ENCODE peak calls at places on chromosomes 1 and 21, in nine cellular contexts. D is HCT116; E is spleen; R is prostate gland; S is PC-3; W is CD4-positive, alpha-beta T cell; M is adrenal gland; X is gastrocnemius medialis; B is lung. C is an unnamed sample.

GRCh38 chr1:235093685-235094592 is 34.7 kb downstream of the TOMM20 start:
- DNase-seq in M (peak; percentile 82), S (peak; percentile 73), W (peak; percentile 79), X (no peak), R (peak; percentile 68), D (no peak), B (peak; percentile 69), E (peak; percentile 93), C (peak; percentile 71)

GRCh38 chr1:235920596-235921375 is 54.1 kb upstream of the LYST start:
- DNase-seq in S (no peak), R (no peak), D (no peak), M (no peak), E (no peak), B (no peak), W (no peak), X (no peak), C (no peak)

GRCh38 chr1:71093938-71094337 is 13.1 kb upstream of the ZRANB2 start:
- DNase-seq in W (no peak), E (no peak), B (no peak), M (no peak), R (no peak), S (peak; percentile 53), X (no peak), D (no peak), C (peak; percentile 29)

GRCh38 chr1:31335007-31335406 is 37.9 kb downstream of the FABP3 start:
- DNase-seq in D (peak; percentile 32), R (peak; percentile 36), S (peak; percentile 71), M (peak; percentile 14), E (no peak), X (no peak), W (no peak), B (no peak), C (peak; percentile 46)

GRCh38 chr1:205928256-205928655 is 15.0 kb downstream of the SLC26A9 start:
- DNase-seq in R (no peak), X (no peak), W (no peak), B (no peak), E (no peak), D (no peak), S (no peak), M (no peak), C (no peak)

GRCh38 chr21:16310191-16310590 is 580.4 kb downstream of the USP25 start:
- DNase-seq in X (no peak), W (no peak), S (no peak), E (no peak), B (no peak), R (no peak), D (no peak), M (no peak), C (no peak)

GRCh38 chr21:33265664-33266049 is 510 bp upstream of the IL10RB start:
- DNase-seq in W (peak; percentile 29), M (peak; percentile 77), X (peak; percentile 28), R (peak; percentile 35), D (no peak), E (peak; percentile 88), S (peak; percentile 31), B (peak; percentile 59), C (no peak)

GRCh38 chr1:63721531-63722189 is 52.2 kb upstream of the ROR1 start:
- DNase-seq in D (no peak), W (no peak), R (no peak), S (peak; percentile 48), X (no peak), B (no peak), M (no peak), E (no peak), C (no peak)

GRCh38 chr1:206608108-206608698 is 4.1 kb downstream of the EIF2D start:
- DNase-seq in W (peak; percentile 50), E (no peak), D (peak; percentile 21), M (peak; percentile 51), R (no peak), S (peak; percentile 68), X (no peak), B (no peak), C (no peak)

GRCh38 chr1:187696092-187696491 is 867.3 kb downstream of the PLA2G4A start:
- DNase-seq in B (no peak), M (no peak), S (peak; percentile 44), R (no peak), E (peak; percentile 41), X (no peak), W (no peak), D (no peak), C (no peak)

GRCh38 chr1:109740615-109741373 is at the start of gene GSTM3:
- DNase-seq in D (no peak), W (no peak), X (no peak), E (no peak), B (no peak), S (peak; percentile 15), M (no peak), R (no peak), C (no peak)

GRCh38 chr1:59150537-59151386 is 146.1 kb upstream of the FGGY start:
- DNase-seq in M (peak; percentile 93), S (peak; percentile 98), B (peak; percentile 60), W (no peak), E (no peak), X (peak; percentile 87), R (no peak), D (peak; percentile 56), C (peak; percentile 98)

GRCh38 chr21:38409907-38410306 is 88.4 kb downstream of the ERG start:
- DNase-seq in D (no peak), R (no peak), B (no peak), M (no peak), E (no peak), X (no peak), W (no peak), S (no peak), C (no peak)

GRCh38 chr1:177884499-177885021 is 85.3 kb downstream of the SEC16B start:
- DNase-seq in E (no peak), X (no peak), W (no peak), M (no peak), B (no peak), D (no peak), S (no peak), R (no peak), C (no peak)

GRCh38 chr21:31444061-31444460 is 100.0 kb upstream of the TIAM1 start:
- DNase-seq in W (no peak), M (no peak), B (no peak), D (no peak), X (no peak), R (no peak), S (no peak), E (no peak), C (no peak)

GRCh38 chr1:9281907-9282306 is 10.8 kb upstream of the SPSB1 start:
- DNase-seq in E (peak; percentile 51), W (no peak), X (no peak), D (no peak), S (no peak), B (no peak), R (no peak), M (no peak), C (no peak)

GRCh38 chr1:85582687-85583354 is 2.3 kb downstream of the CCN1 start:
- DNase-seq in X (no peak), E (no peak), W (no peak), B (no peak), R (no peak), S (peak; percentile 59), D (no peak), M (no peak), C (no peak)
- H3K27ac ChIP-seq in X (peak overlapping the region; percentile 91), E (no peak overlapping the region), W (no peak overlapping the region), B (peak overlapping the region; percentile 98), R (peak overlapping the region; percentile 98), S (peak overlapping the region; percentile 74), D (no peak overlapping the region), M (peak overlapping the region; percentile 92), C (peak overlapping the region; percentile 95)

GRCh38 chr1:229710746-229711145 is 84.7 kb downstream of the URB2 start:
- DNase-seq in W (no peak), B (no peak), X (no peak), D (no peak), R (no peak), S (no peak), M (no peak), E (no peak), C (no peak)
- TF ChIP-seq CTCF in W (no peak), B (no peak), X (no peak), D (no peak), R (no peak), S (peak; percentile 46), M (no peak), E (no peak), C (no peak)

GRCh38 chr1:54329337-54329954 is 76.7 kb downstream of the SSBP3 start:
- DNase-seq in B (no peak), S (no peak), R (no peak), X (no peak), M (no peak), W (no peak), E (no peak), D (no peak), C (no peak)

GRCh38 chr1:54331091-54331772 is 75.0 kb downstream of the SSBP3 start:
- DNase-seq in X (no peak), E (no peak), B (no peak), M (no peak), R (no peak), W (no peak), S (no peak), D (no peak), C (no peak)

GRCh38 chr1:54334996-54335395 is 71.2 kb downstream of the SSBP3 start:
- DNase-seq in M (no peak), X (peak; percentile 66), S (no peak), W (no peak), D (no peak), E (no peak), R (no peak), B (no peak), C (no peak)

GRCh38 chr1:54332781-54333585 is 73.2 kb downstream of the SSBP3 start:
- DNase-seq in R (no peak), E (no peak), D (no peak), M (peak; percentile 45), S (no peak), X (no peak), B (no peak), W (no peak), C (no peak)

GRCh38 chr1:54331843-54332688 is 74.1 kb downstream of the SSBP3 start:
- DNase-seq in E (no peak), S (no peak), B (no peak), W (no peak), X (no peak), R (no peak), M (peak; percentile 42), D (no peak), C (no peak)
- H3K27ac ChIP-seq in E (peak overlapping the region; percentile 6), S (no peak overlapping the region), B (peak overlapping the region; percentile 60), W (no peak overlapping the region), X (peak overlapping the region; percentile 96), R (no peak overlapping the region), M (no peak overlapping the region), D (no peak overlapping the region), C (no peak overlapping the region)

GRCh38 chr1:38009088-38009840 is 3.3 kb upstream of the UTP11 start:
- DNase-seq in D (no peak), S (no peak), R (no peak), B (no peak), M (no peak), E (no peak), X (peak; percentile 96), W (peak; percentile 27), C (no peak)
- TF ChIP-seq CTCF in D (no peak), S (no peak), R (no peak), B (no peak), M (no peak), E (no peak), X (peak; percentile 16), W (no peak), C (no peak)

DNA sequence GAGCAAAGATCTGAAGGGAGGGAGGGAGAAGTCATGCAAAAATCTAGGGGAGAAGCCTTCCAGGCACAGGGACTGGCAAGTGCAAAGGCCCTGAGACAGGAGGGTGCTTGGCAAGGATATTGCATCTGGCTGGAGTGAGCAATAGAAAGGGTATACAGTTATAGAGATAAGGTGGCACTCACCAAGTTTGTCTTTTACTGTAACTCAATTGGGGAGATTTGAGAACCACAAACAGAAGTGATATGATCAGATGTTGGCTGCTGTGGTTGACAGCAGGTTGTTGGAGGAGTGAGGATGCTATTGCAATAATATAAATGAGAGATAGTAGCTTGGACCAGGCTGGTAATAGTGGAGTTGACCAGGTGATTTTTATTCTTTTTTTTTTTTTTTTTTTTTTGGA is 25.6 kb downstream of the MCOLN3 start:
- DNase-seq in W (no peak), R (no peak), S (no peak), X (no peak), B (no peak), M (no peak), E (no peak), D (no peak), C (no peak)
- H3K27ac ChIP-seq in W (no peak overlapping the region), R (no peak overlapping the region), S (no peak overlapping the region), X (no peak overlapping the region), B (no peak overlapping the region), M (no peak overlapping the region), E (no peak overlapping the region), D (no peak overlapping the region), C (no peak overlapping the region)

C was measured in RWPE1.